ENCODE peak calls at places on chromosome 4, in six cellular contexts. Z is DND-41, Y is NB4, Q is iPS DF 6.9, A is AG10803, X is dorsolateral prefrontal cortex. F is an unnamed sample.

GRCh38 chr4:123191728-123192127 is 204.9 kb upstream of the SPRY1 start:
- DNase-seq in Z (no peak), A (no peak), Y (no peak), X (no peak), Q (no peak), F (no peak)

GRCh38 chr4:99002274-99002673 is 6.8 kb downstream of the METAP1 start:
- DNase-seq in Q (no peak), Y (no peak), X (no peak), A (no peak), Z (no peak), F (no peak)

GRCh38 chr4:20393486-20394100 is 141.9 kb downstream of the SLIT2 start:
- DNase-seq in Y (no peak), X (no peak), Q (no peak), A (peak; percentile 60), Z (no peak), F (no peak)

GRCh38 chr4:183443609-183444148 is 757 bp upstream of the CDKN2AIP start:
- DNase-seq in Q (no peak), Z (peak; percentile 67), X (peak; percentile 44), A (peak; percentile 61), Y (no peak), F (peak; percentile 32)

GRCh38 chr4:40254961-40255721 is 58.3 kb downstream of the RHOH start:
- DNase-seq in A (peak; percentile 39), Z (no peak), Q (no peak), X (no peak), Y (peak; percentile 47), F (no peak)

GRCh38 chr4:141046255-141046654 is 87.0 kb downstream of the RNF150 start:
- DNase-seq in X (no peak), Z (no peak), Q (no peak), Y (no peak), A (peak; percentile 97), F (peak; percentile 4)

GRCh38 chr4:185479507-185479971 is 8.0 kb upstream of the CCDC110 start:
- DNase-seq in Q (no peak), Z (no peak), Y (no peak), X (no peak), A (no peak), F (no peak)

GRCh38 chr4:86011117-86011516 is 348.7 kb downstream of the MAPK10 start:
- DNase-seq in Z (no peak), Q (no peak), Y (no peak), X (no peak), A (peak; percentile 99), F (no peak)

GRCh38 chr4:145406970-145407369 is 74.7 kb upstream of the SMAD1 start:
- DNase-seq in X (no peak), Y (no peak), Z (no peak), A (no peak), Q (no peak), F (no peak)

GRCh38 chr4:77849278-77849965 is 13.2 kb upstream of the MRPL1 start:
- DNase-seq in Z (no peak), Y (no peak), Q (no peak), X (no peak), A (no peak), F (no peak)

GRCh38 chr4:107278791-107279481 is 242.8 kb upstream of the DKK2 start:
- DNase-seq in A (peak; percentile 14), Y (no peak), Q (no peak), Z (no peak), X (no peak), F (no peak)

GRCh38 chr4:2796261-2797187 is 3.6 kb downstream of the SH3BP2 start:
- DNase-seq in X (no peak), Q (no peak), Z (no peak), Y (peak; percentile 14), A (peak; percentile 83), F (no peak)

GRCh38 chr4:54657556-54658313 is at the start of gene KIT:
- DNase-seq in Y (peak; percentile 37), Z (no peak), X (no peak), A (peak; percentile 18), Q (no peak), F (no peak)

GRCh38 chr4:76571274-76571673 is 136.2 kb downstream of the SHROOM3 start:
- DNase-seq in X (no peak), Z (no peak), Q (no peak), A (no peak), Y (no peak), F (no peak)

GRCh38 chr4:25788839-25789238 is 73.9 kb downstream of the SEL1L3 start:
- DNase-seq in X (no peak), Y (no peak), A (no peak), Z (no peak), Q (no peak), F (no peak)

GRCh38 chr4:19961092-19961491 is 290.6 kb upstream of the SLIT2 start:
- DNase-seq in X (no peak), A (peak; percentile 91), Z (no peak), Q (no peak), Y (no peak), F (no peak)

GRCh38 chr4:828641-829271 is 2.8 kb upstream of the CPLX1 start:
- DNase-seq in Z (no peak), Y (no peak), A (no peak), X (no peak), Q (no peak), F (no peak)

GRCh38 chr4:114286275-114286674 is 306.8 kb upstream of the ARSJ start:
- DNase-seq in Q (no peak), A (no peak), Z (no peak), X (no peak), Y (no peak), F (no peak)

GRCh38 chr4:152935138-152935537 is 985 bp upstream of the FHDC1 start:
- DNase-seq in A (no peak), Q (no peak), X (no peak), Y (peak; percentile 52), Z (no peak), F (peak; percentile 21)

GRCh38 chr4:164482788-164483187 is 271.1 kb upstream of the SMIM31 start:
- DNase-seq in Z (no peak), X (no peak), Y (no peak), A (no peak), Q (no peak), F (no peak)

GRCh38 chr4:186688150-186688943 is 35.3 kb downstream of the FAT1 start:
- DNase-seq in Z (no peak), X (no peak), Y (no peak), A (no peak), Q (peak; percentile 75), F (peak; percentile 62)
- H3K4me3 ChIP-seq in Z (no peak overlapping the region), X (no peak overlapping the region), Y (no peak overlapping the region), A (no peak overlapping the region), Q (no peak overlapping the region), F (no peak overlapping the region)

GRCh38 chr4:190016369-190017289 is 10.4 kb downstream of the FRG2 start:
- DNase-seq in X (no peak), Y (no peak), Q (no peak), Z (no peak), A (no peak), F (no peak)

GRCh38 chr4:190019023-190019858 is 7.8 kb downstream of the FRG2 start:
- DNase-seq in A (no peak), Z (no peak), X (no peak), Y (no peak), Q (no peak), F (no peak)

GRCh38 chr4:190018201-190018920 is 8.7 kb downstream of the FRG2 start:
- DNase-seq in Y (no peak), A (no peak), Q (no peak), X (no peak), Z (no peak), F (no peak)

GRCh38 chr4:190017357-190018200 is 9.5 kb downstream of the FRG2 start:
- DNase-seq in Q (no peak), X (no peak), Y (no peak), A (no peak), Z (no peak), F (no peak)

DNA sequence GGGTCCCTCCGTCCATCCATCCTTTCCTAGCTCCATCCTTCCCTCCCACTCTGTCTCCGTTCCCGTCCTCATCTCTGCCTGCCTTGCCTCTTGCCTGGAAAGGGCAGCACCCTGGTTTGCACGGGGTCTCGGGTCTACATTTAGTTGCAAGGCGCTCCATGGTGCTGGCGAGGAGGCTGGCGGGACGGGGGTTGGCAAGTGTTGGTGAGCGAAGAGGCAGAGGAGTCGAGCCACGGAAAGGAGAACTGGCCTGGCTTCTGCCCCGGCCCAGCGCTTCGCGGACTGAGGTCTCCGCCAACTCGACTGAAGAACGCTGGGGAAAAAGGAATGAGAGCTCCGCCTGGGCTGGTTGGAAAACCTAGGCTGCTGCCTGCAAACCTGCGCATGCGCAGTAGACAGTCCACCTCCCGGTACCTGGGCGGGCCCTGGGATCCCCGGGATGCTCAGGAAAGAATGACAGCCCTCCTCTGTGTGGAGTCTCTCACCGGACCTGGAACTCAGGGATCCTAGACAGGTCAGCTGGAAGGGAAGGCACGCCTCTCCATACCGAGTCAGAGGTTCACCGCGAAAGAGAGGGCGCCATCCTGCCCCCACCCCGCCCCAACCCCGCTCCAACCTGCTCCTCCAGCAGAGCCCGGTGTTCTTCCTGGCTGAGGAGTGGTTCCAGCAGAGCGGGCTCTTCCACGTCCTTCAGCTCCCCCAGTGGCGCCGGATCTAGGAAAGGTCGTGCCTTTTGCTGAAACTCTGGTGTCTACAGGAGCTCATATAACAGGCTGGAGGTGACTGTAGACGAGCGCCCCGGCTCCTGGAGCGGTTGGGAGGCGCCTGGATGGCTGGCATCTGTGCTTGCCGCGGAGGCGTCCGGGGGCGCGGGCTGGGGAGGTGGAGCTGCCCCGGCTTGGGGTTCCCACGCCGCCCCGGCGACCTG is 6.0 kb downstream of the FRG2 start:
- DNase-seq in Z (no peak), A (peak; percentile 34), Y (no peak), X (no peak), Q (no peak), F (peak; percentile 6)
- H3K4me3 ChIP-seq in Z (no peak overlapping the region), A (no peak overlapping the region), Y (no peak overlapping the region), X (peak overlapping the region; percentile 39), Q (peak overlapping the region; percentile 36), F (peak overlapping the region; percentile 52)

DNA sequence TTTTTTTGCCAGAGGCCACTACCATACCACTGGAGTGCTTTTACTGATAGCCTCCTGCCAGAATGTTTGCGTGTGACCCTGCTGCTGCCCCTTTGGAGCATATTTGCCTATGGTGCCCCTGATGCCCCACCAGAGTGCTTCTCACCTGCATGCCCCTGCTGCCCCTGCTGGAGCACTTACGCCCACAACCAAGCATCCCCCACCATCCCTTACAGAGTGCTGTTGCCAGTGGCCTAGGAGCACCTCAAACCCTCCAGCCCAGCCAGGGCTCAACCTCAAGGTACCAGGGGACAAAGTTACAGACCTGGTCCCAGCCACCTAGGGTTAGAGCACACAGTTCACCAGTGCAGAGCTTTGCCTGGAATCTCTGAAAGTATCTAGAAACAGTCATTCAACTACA is 207.2 kb downstream of the CFAP299 start:
- DNase-seq in Y (no peak), X (no peak), Z (no peak), Q (no peak), A (no peak), F (no peak)
- H3K4me3 ChIP-seq in Y (no peak overlapping the region), X (no peak overlapping the region), Z (no peak overlapping the region), Q (no peak overlapping the region), A (no peak overlapping the region), F (no peak overlapping the region)

GRCh38 chr4:120156115-120156718 is 89.6 kb upstream of the MAD2L1 start:
- DNase-seq in A (peak; percentile 78), Y (peak; percentile 77), X (no peak), Q (peak; percentile 45), Z (peak; percentile 33), F (peak; percentile 82)
- H3K4me3 ChIP-seq in A (no peak overlapping the region), Y (no peak overlapping the region), X (no peak overlapping the region), Q (no peak overlapping the region), Z (no peak overlapping the region), F (no peak overlapping the region)

F was measured in Jurkat, Clone E6-1.